ENCODE peak calls at places on chromosomes 5 and 9, in four cellular contexts. K, H, R and B are unnamed samples.
A peak's percentile ranks its signal among the peaks of the same experiment; 100 is the strongest.

GRCh38 chr5:78586251-78586650 is 62.3 kb downstream of the LHFPL2 start:
- DNase-seq in K (no peak), H (no peak), R (no peak), B (peak; percentile 90)

GRCh38 chr9:133103183-133103986 is 17.7 kb downstream of the RALGDS start:
- DNase-seq in K (peak; percentile 62), H (peak; percentile 65), R (peak; percentile 31), B (no peak)

GRCh38 chr5:79875230-79875629 is 115.8 kb downstream of the MTX3 start:
- DNase-seq in K (no peak), H (no peak), R (no peak), B (no peak)

GRCh38 chr9:106862115-106862945 is 636 bp upstream of the ZNF462 start:
- DNase-seq in K (peak; percentile 54), H (peak; percentile 52), R (no peak), B (no peak)

GRCh38 chr5:126477681-126478117 is 54.5 kb downstream of the GRAMD2B start:
- DNase-seq in K (no peak), H (no peak), R (no peak), B (no peak)

GRCh38 chr5:143279698-143280097 is 123.8 kb downstream of the NR3C1 start:
- DNase-seq in K (no peak), H (no peak), R (no peak), B (no peak)

GRCh38 chr9:110128664-110129329 is 79.2 kb downstream of the C9orf152 start:
- DNase-seq in K (no peak), H (no peak), R (no peak), B (no peak)

GRCh38 chr9:22119537-22120167 is 110.5 kb upstream of the CDKN2B start:
- DNase-seq in K (peak; percentile 9), H (peak; percentile 7), R (no peak), B (no peak)

GRCh38 chr5:108867661-108868060 is 120.0 kb downstream of the FER start:
- DNase-seq in K (no peak), H (no peak), R (no peak), B (no peak)

GRCh38 chr9:82031538-82032280 is 43.1 kb downstream of the SPATA31D1 start:
- DNase-seq in K (no peak), H (peak; percentile 34), R (no peak), B (peak; percentile 18)

GRCh38 chr9:89518466-89519392 is 20.8 kb upstream of the SEMA4D start:
- DNase-seq in K (no peak), H (no peak), R (no peak), B (no peak)

GRCh38 chr9:91063471-91063870 is 261.9 kb downstream of the SYK start:
- DNase-seq in K (no peak), H (no peak), R (no peak), B (no peak)

GRCh38 chr9:120985759-120986353 is 59.3 kb upstream of the TRAF1 start:
- DNase-seq in K (peak; percentile 41), H (peak; percentile 9), R (no peak), B (peak; percentile 41)

GRCh38 chr9:2574215-2574614 is 47.4 kb upstream of the VLDLR start:
- DNase-seq in K (no peak), H (no peak), R (no peak), B (no peak)

GRCh38 chr9:85479305-85479704 is 262.4 kb downstream of the AGTPBP1 start:
- DNase-seq in K (no peak), H (no peak), R (no peak), B (no peak)

GRCh38 chr5:64834037-64834436 is 65.3 kb downstream of the CWC27 start:
- DNase-seq in K (no peak), H (no peak), R (no peak), B (no peak)

GRCh38 chr9:109887079-109887478 is 107.1 kb downstream of the PALM2AKAP2 start:
- DNase-seq in K (no peak), H (peak; percentile 36), R (no peak), B (no peak)

GRCh38 chr5:100667021-100667671 is 132.0 kb downstream of the FAM174A start:
- DNase-seq in K (no peak), H (no peak), R (no peak), B (no peak)

GRCh38 chr5:168679515-168679920 is 100.3 kb upstream of the PANK3 start:
- DNase-seq in K (peak; percentile 89), H (peak; percentile 51), R (peak; percentile 30), B (peak; percentile 14)

GRCh38 chr5:149497357-149497756 is 53.9 kb downstream of the CSNK1A1 start:
- DNase-seq in K (no peak), H (no peak), R (no peak), B (no peak)

GRCh38 chr5:148760945-148761638 is 65.3 kb upstream of the ADRB2 start:
- DNase-seq in K (no peak), H (no peak), R (no peak), B (no peak)

GRCh38 chr9:134656334-134657034 is 14.9 kb downstream of the COL5A1 start:
- DNase-seq in K (no peak), H (no peak), R (no peak), B (no peak)

GRCh38 chr5:8585230-8586018 is 716.5 kb downstream of the MTRR start:
- DNase-seq in K (no peak), H (no peak), R (no peak), B (no peak)

GRCh38 chr5:37916525-37916924 is 76.7 kb upstream of the GDNF start:
- DNase-seq in K (no peak), H (no peak), R (no peak), B (no peak)

GRCh38 chr5:125526940-125527339 is 780.5 kb upstream of the ZNF608 start:
- DNase-seq in K (no peak), H (no peak), R (no peak), B (no peak)

GRCh38 chr5:35709688-35710087 is 92.0 kb downstream of the SPEF2 start:
- DNase-seq in K (no peak), H (no peak), R (no peak), B (no peak)

GRCh38 chr9:34123682-34124081 is 2.8 kb downstream of the DCAF12 start:
- DNase-seq in K (no peak), H (peak; percentile 30), R (no peak), B (no peak)

GRCh38 chr9:120360046-120360445 is 219.9 kb downstream of the CDK5RAP2 start:
- DNase-seq in K (no peak), H (no peak), R (no peak), B (no peak)

GRCh38 chr5:122774519-122774860 is 390 bp upstream of the SNX2 start:
- DNase-seq in K (no peak), H (no peak), R (no peak), B (no peak)
- H3K4me3 ChIP-seq in K (peak overlapping the region; percentile 98), H (peak overlapping the region; percentile 86), R (peak overlapping the region; percentile 93), B (peak overlapping the region; percentile 78)

GRCh38 chr9:33051149-33051548 is 25.3 kb downstream of the SMU1 start:
- DNase-seq in K (no peak), H (no peak), R (no peak), B (no peak)
- H3K36me3 ChIP-seq in K (peaks cover 95% of the 10 kb centered on the region), H (peaks cover 17% of the 10 kb centered on the region), R (peaks cover 13% of the 10 kb centered on the region), B (peaks cover 1% of the 10 kb centered on the region)

GRCh38 chr5:172107606-172108005 is 80.4 kb downstream of the STK10 start:
- DNase-seq in K (no peak), H (no peak), R (no peak), B (no peak)
- H3K4me3 ChIP-seq in K (no peak overlapping the region), H (peak overlapping the region; percentile 41), R (no peak overlapping the region), B (no peak overlapping the region)

GRCh38 chr9:114376586-114376985 is 11.2 kb downstream of the AKNA start:
- DNase-seq in K (no peak), H (no peak), R (no peak), B (no peak)

GRCh38 chr9:114378883-114379282 is 8.9 kb downstream of the AKNA start:
- DNase-seq in K (no peak), H (no peak), R (no peak), B (no peak)

GRCh38 chr9:114378016-114378415 is 9.8 kb downstream of the AKNA start:
- DNase-seq in K (no peak), H (no peak), R (no peak), B (no peak)

GRCh38 chr9:114375386-114375785 is 12.4 kb downstream of the AKNA start:
- DNase-seq in K (no peak), H (no peak), R (no peak), B (no peak)

DNA sequence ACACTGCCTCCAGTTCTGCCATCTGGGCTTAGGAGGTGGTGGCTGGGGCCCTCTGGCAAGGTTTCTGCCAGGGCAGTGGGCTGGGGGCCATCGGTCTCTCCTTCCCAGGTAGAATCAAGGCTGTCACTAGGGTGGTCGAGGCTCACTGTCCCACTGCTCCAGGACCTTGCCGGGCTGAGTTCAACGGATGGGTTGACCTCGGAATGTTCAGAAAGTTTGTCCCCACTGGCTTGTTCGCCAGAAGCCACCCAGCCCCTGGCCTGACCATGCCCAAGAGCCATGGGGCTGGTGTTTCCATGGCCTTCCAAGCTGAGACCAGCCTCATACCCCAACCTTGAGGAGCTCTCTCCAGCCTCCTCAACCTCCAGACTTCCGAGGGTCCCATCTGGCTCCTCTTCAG is 10.7 kb downstream of the AKNA start:
- DNase-seq in K (no peak), H (no peak), R (no peak), B (no peak)
- H3K36me3 ChIP-seq in K (peaks cover 41% of the 10 kb centered on the region), H (no peaks in the 10 kb centered on the region), R (peaks cover 58% of the 10 kb centered on the region), B (no peaks in the 10 kb centered on the region)

DNA sequence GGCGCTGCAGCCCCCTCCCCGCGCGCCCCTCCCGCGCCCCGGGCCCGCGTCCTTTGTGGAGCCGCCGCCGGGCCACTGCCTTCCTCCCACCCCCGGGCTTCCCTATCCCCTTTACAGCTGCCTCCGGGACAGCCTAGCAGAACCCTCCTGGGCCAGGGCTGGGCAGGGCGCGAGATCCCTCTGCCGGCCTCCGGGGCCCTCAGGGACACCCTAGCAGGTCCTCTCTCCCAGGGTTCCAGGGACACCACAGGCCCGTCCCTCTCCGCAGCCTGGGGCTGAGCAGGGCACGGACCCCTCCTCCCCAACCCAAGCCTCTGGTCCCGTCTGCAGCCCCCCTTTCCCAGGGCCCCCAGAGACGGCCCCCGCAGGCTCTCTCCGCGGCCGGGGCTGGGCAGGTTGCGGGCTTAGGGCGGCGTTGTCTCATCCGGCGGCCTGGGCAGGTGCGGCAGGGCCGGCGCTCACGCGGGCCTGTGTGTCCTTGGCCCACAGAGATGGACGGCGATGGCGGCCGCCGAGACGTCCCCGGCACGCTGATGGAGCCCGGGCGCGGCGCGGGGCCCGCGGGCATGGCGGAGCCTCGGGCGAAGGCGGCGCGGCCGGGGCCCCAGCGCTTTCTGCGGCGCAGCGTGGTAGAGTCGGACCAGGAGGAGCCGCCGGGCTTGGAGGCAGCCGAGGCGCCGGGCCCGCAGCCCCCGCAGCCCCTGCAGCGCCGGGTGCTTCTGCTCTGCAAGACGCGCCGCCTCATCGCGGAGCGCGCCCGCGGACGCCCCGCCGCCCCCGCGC is 691 bp downstream of the WNK2 start:
- DNase-seq in K (peak; percentile 23), H (no peak), R (no peak), B (no peak)
- H3K4me3 ChIP-seq in K (peak overlapping the region; percentile 52), H (peak overlapping the region; percentile 68), R (no peak overlapping the region), B (peak overlapping the region; percentile 27)

DNA sequence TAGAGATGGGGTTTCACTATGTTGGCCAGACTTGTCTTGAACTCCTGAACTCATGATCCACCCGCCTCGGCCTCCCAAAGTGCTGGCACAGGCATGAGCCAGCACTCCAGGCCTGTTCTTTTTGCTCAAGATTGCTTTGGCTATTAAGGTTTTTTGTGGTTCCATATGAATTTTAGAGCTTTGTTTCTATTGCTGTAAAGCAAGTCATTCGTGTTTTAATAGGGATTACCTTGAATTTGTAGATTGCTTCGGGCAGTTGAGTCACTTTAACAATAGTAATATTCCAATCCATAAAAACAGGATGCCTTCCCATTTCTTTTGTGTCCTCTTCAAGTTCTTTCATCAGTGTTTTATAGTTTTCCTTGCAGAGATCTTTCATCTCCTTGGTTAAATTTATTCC is 22.1 kb downstream of the C6 start:
- DNase-seq in K (no peak), H (no peak), R (no peak), B (no peak)
- H3K36me3 ChIP-seq in K (no peaks in the 10 kb centered on the region), H (no peaks in the 10 kb centered on the region), R (no peaks in the 10 kb centered on the region), B (no peaks in the 10 kb centered on the region)

GRCh38 chr9:97512966-97513560 is 11.6 kb downstream of the TMOD1 start:
- DNase-seq in K (no peak), H (no peak), R (no peak), B (no peak)
- H3K4me3 ChIP-seq in K (no peak overlapping the region), H (no peak overlapping the region), R (no peak overlapping the region), B (no peak overlapping the region)